ENCODE peak calls at places on chromosome 5, in ten cellular contexts. I is SW480; M is psoas muscle; H is SW 1271; A is AG08395; B is HT-29; E is stimulated activated CD8-positive, alpha-beta memory T cell treated with anti-CD3 and anti-CD28 coated beads, Interleukin-15, amount 100 ng/mL, for 48 hours; R is PC-3; Y is Daoy; K is NCI-H1092. W is an unnamed sample.
A peak's percentile ranks its signal among the peaks of the same experiment; 100 is the strongest.

GRCh38 chr5:131991593-131992324 is 19.7 kb downstream of the ACSL6 start:
- DNase-seq in H (no peak), B (no peak), R (no peak), I (no peak), Y (no peak), E (no peak), M (peak; percentile 31), K (no peak), A (no peak), W (no peak)

GRCh38 chr5:9348296-9348996 is 197.4 kb downstream of the SEMA5A start:
- DNase-seq in B (no peak), M (no peak), H (no peak), R (peak; percentile 98), E (no peak), Y (no peak), K (no peak), I (no peak), A (peak; percentile 80), W (no peak)

GRCh38 chr5:6572086-6572824 is 60.6 kb downstream of the NSUN2 start:
- DNase-seq in E (no peak), I (no peak), M (no peak), A (no peak), H (no peak), R (no peak), Y (no peak), K (no peak), B (no peak), W (no peak)

GRCh38 chr5:56328753-56329560 is 95.8 kb upstream of the ANKRD55 start:
- DNase-seq in M (no peak), K (no peak), E (peak; percentile 32), Y (peak; percentile 74), I (peak; percentile 89), B (peak; percentile 55), R (peak; percentile 67), A (no peak), H (peak; percentile 16), W (peak; percentile 47)

GRCh38 chr5:106956901-106957300 is 713.8 kb downstream of the EFNA5 start:
- DNase-seq in K (no peak), B (no peak), R (no peak), I (no peak), H (no peak), E (no peak), Y (no peak), M (no peak), A (no peak), W (no peak)

GRCh38 chr5:58828145-58828544 is 245.3 kb downstream of the RAB3C start:
- DNase-seq in Y (no peak), E (no peak), R (no peak), K (no peak), I (no peak), H (no peak), A (no peak), M (no peak), B (no peak), W (no peak)

GRCh38 chr5:157457391-157457790 is 2.6 kb upstream of the NIPAL4 start:
- DNase-seq in M (no peak), K (no peak), I (no peak), B (no peak), R (no peak), H (no peak), E (no peak), A (no peak), Y (no peak), W (no peak)

GRCh38 chr5:151051931-151052608 is 28.8 kb downstream of the TNIP1 start:
- DNase-seq in M (peak; percentile 48), I (no peak), B (no peak), K (no peak), R (no peak), Y (no peak), E (no peak), H (no peak), A (no peak), W (no peak)

GRCh38 chr5:174083041-174083827 is 37.7 kb downstream of the NSG2 start:
- DNase-seq in I (no peak), M (no peak), K (no peak), B (no peak), A (no peak), H (no peak), R (no peak), E (no peak), Y (peak; percentile 37), W (no peak)

GRCh38 chr5:101535626-101536025 is 632.5 kb upstream of the ST8SIA4 start:
- DNase-seq in E (no peak), H (no peak), R (no peak), I (no peak), A (no peak), B (no peak), M (no peak), K (no peak), Y (no peak), W (no peak)

GRCh38 chr5:149605998-149606721 is 24.9 kb downstream of the ARHGEF37 start:
- DNase-seq in M (peak; percentile 66), Y (peak; percentile 95), I (peak; percentile 91), B (no peak), A (peak; percentile 94), E (no peak), K (no peak), R (peak; percentile 100), H (peak; percentile 90), W (peak; percentile 63)

GRCh38 chr5:172490739-172491461 is 36.6 kb upstream of the SH3PXD2B start:
- DNase-seq in I (no peak), B (no peak), Y (no peak), E (no peak), A (no peak), R (no peak), M (no peak), H (no peak), K (no peak), W (no peak)

GRCh38 chr5:131589510-131590348 is 45.3 kb downstream of the RAPGEF6 start:
- DNase-seq in B (peak; percentile 54), K (peak; percentile 2), M (no peak), E (no peak), A (peak; percentile 65), I (peak; percentile 66), H (no peak), Y (peak; percentile 41), R (peak; percentile 41), W (peak; percentile 30)

GRCh38 chr5:131250749-131251148 is 13.1 kb upstream of the CDC42SE2 start:
- DNase-seq in R (no peak), I (no peak), K (no peak), M (no peak), A (no peak), E (no peak), Y (no peak), B (no peak), H (no peak), W (no peak)

GRCh38 chr5:131541071-131541470 is 94.0 kb downstream of the RAPGEF6 start:
- DNase-seq in K (no peak), I (no peak), B (no peak), R (no peak), Y (no peak), M (no peak), E (no peak), H (no peak), A (no peak), W (no peak)

GRCh38 chr5:148666353-148666752 is 12.0 kb upstream of the HTR4 start:
- DNase-seq in Y (no peak), A (no peak), K (no peak), H (no peak), M (no peak), R (peak; percentile 50), I (no peak), E (no peak), B (no peak), W (no peak)

GRCh38 chr5:66540078-66540477 is 56.1 kb upstream of the MAST4 start:
- DNase-seq in M (no peak), R (no peak), K (no peak), B (no peak), Y (peak; percentile 36), A (no peak), H (no peak), I (no peak), E (no peak), W (no peak)

GRCh38 chr5:140365282-140365681 is 5.3 kb downstream of the SLC4A9 start:
- DNase-seq in R (peak; percentile 74), I (no peak), M (no peak), A (no peak), K (no peak), H (no peak), E (no peak), Y (no peak), B (peak; percentile 61), W (no peak)

GRCh38 chr5:136047858-136048257 is 19.1 kb downstream of the TGFBI start:
- DNase-seq in M (no peak), E (no peak), K (no peak), A (no peak), I (no peak), B (no peak), R (no peak), H (no peak), Y (no peak), W (no peak)

GRCh38 chr5:110784901-110785300 is 46.1 kb downstream of the SLC25A46 start:
- DNase-seq in A (no peak), B (no peak), R (peak; percentile 84), Y (no peak), K (no peak), E (no peak), I (no peak), M (no peak), H (no peak), W (no peak)

GRCh38 chr5:151721087-151721646 is 34.5 kb upstream of the SPARC start:
- DNase-seq in E (no peak), B (no peak), H (no peak), A (no peak), K (no peak), Y (no peak), I (no peak), R (no peak), M (no peak), W (no peak)

GRCh38 chr5:172078726-172079345 is 72.4 kb upstream of the FBXW11 start:
- DNase-seq in R (no peak), M (no peak), B (no peak), Y (no peak), H (no peak), K (no peak), A (no peak), I (no peak), E (no peak), W (no peak)

GRCh38 chr5:96245401-96246091 is 187.5 kb downstream of the PCSK1 start:
- DNase-seq in B (no peak), R (peak; percentile 30), K (no peak), H (no peak), E (no peak), Y (no peak), M (no peak), A (no peak), I (no peak), W (no peak)

GRCh38 chr5:150648294-150649107 is 8.0 kb downstream of the SYNPO start:
- DNase-seq in M (no peak), Y (no peak), R (no peak), K (no peak), E (no peak), B (no peak), H (no peak), I (no peak), A (no peak), W (no peak)

GRCh38 chr5:140141241-140141640 is 15.5 kb downstream of the IGIP start:
- DNase-seq in I (no peak), A (peak; percentile 52), E (no peak), Y (no peak), M (no peak), H (no peak), R (no peak), B (no peak), K (no peak), W (no peak)

GRCh38 chr5:4212071-4212739 is 616.6 kb downstream of the IRX1 start:
- DNase-seq in M (no peak), E (no peak), A (no peak), I (no peak), B (no peak), Y (no peak), K (no peak), H (no peak), R (no peak), W (no peak)

GRCh38 chr5:110916373-110917049 is 155.0 kb upstream of the TSLP start:
- DNase-seq in M (no peak), E (no peak), Y (peak; percentile 84), A (peak; percentile 81), H (peak; percentile 12), R (peak; percentile 90), K (no peak), I (peak; percentile 70), B (no peak), W (peak; percentile 21)

GRCh38 chr5:96284727-96285389 is 148.2 kb downstream of the PCSK1 start:
- DNase-seq in Y (no peak), K (no peak), E (no peak), I (no peak), B (no peak), H (no peak), M (no peak), A (no peak), R (no peak), W (no peak)

W was measured in Calu3.